ENCODE peak calls at places on chromosomes 7 and 10, in five cellular contexts. One of them, this sample, is unnamed. For H3K36me3 and H3K27me3, the result is how much of the 10 kb centered on the place peaks cover.

GRCh38 chr10:102335184-102335583 is 60.3 kb upstream of the NFKB2 start:
- DNase-seq in uterus: peak
- DNase-seq in heart right ventricle: peak
- DNase-seq in BE2C: no peak
- DNase-seq in HAP-1: no peak
- DNase-seq in this sample: no peak

GRCh38 chr10:68423522-68423921 is 16.4 kb upstream of the RUFY2 start:
- DNase-seq in uterus: no peak
- DNase-seq in heart right ventricle: no peak
- DNase-seq in BE2C: no peak
- DNase-seq in HAP-1: no peak
- DNase-seq in this sample: no peak

GRCh38 chr7:27608776-27609495 is 53.7 kb downstream of the HIBADH start:
- DNase-seq in uterus: no peak
- DNase-seq in heart right ventricle: no peak
- DNase-seq in BE2C: no peak
- DNase-seq in HAP-1: no peak
- DNase-seq in this sample: no peak

GRCh38 chr10:47217123-47217522 is 82.9 kb upstream of the GDF10 start:
- DNase-seq in uterus: no peak
- DNase-seq in heart right ventricle: no peak
- DNase-seq in BE2C: no peak
- DNase-seq in HAP-1: no peak
- DNase-seq in this sample: no peak

GRCh38 chr7:30556854-30557644 is 37.6 kb upstream of the GARS1 start:
- DNase-seq in uterus: no peak
- DNase-seq in heart right ventricle: no peak
- DNase-seq in BE2C: no peak
- DNase-seq in HAP-1: peak
- DNase-seq in this sample: peak

GRCh38 chr7:55070271-55070743 is 51.5 kb downstream of the EGFR start:
- DNase-seq in uterus: no peak
- DNase-seq in heart right ventricle: no peak
- DNase-seq in BE2C: no peak
- DNase-seq in HAP-1: no peak
- DNase-seq in this sample: no peak

GRCh38 chr10:122273966-122274545 is 3.0 kb downstream of the BTBD16 start:
- DNase-seq in uterus: no peak
- DNase-seq in heart right ventricle: no peak
- DNase-seq in BE2C: no peak
- DNase-seq in HAP-1: no peak
- DNase-seq in this sample: no peak

GRCh38 chr7:13742126-13742525 is 247.3 kb downstream of the ETV1 start:
- DNase-seq in uterus: no peak
- DNase-seq in heart right ventricle: no peak
- DNase-seq in BE2C: no peak
- DNase-seq in HAP-1: no peak
- DNase-seq in this sample: no peak

GRCh38 chr7:157392256-157393037 is 55.6 kb downstream of the DNAJB6 start:
- DNase-seq in uterus: no peak
- DNase-seq in heart right ventricle: no peak
- DNase-seq in BE2C: no peak
- DNase-seq in HAP-1: no peak
- DNase-seq in this sample: no peak

GRCh38 chr10:9709849-9710248 is 1307.8 kb upstream of the CELF2 start:
- DNase-seq in uterus: no peak
- DNase-seq in heart right ventricle: no peak
- DNase-seq in BE2C: no peak
- DNase-seq in HAP-1: no peak
- DNase-seq in this sample: no peak

GRCh38 chr10:6843477-6843876 is 263.4 kb upstream of the PRKCQ start:
- DNase-seq in uterus: no peak
- DNase-seq in heart right ventricle: no peak
- DNase-seq in BE2C: no peak
- DNase-seq in HAP-1: no peak
- DNase-seq in this sample: no peak

GRCh38 chr7:112411186-112411795 is 39.0 kb upstream of the IFRD1 start:
- DNase-seq in uterus: no peak
- DNase-seq in heart right ventricle: peak
- DNase-seq in BE2C: peak
- DNase-seq in HAP-1: peak
- DNase-seq in this sample: no peak

GRCh38 chr7:47484457-47484856 is 97.5 kb downstream of the TNS3 start:
- DNase-seq in uterus: no peak
- DNase-seq in heart right ventricle: no peak
- DNase-seq in BE2C: no peak
- DNase-seq in HAP-1: no peak
- DNase-seq in this sample: no peak

GRCh38 chr10:58157076-58157766 is 110.5 kb downstream of the IPMK start:
- DNase-seq in uterus: no peak
- DNase-seq in heart right ventricle: no peak
- DNase-seq in BE2C: peak
- DNase-seq in HAP-1: no peak
- DNase-seq in this sample: no peak

GRCh38 chr10:305034-305433 is 169.8 kb downstream of the ZMYND11 start:
- DNase-seq in uterus: no peak
- DNase-seq in heart right ventricle: no peak
- DNase-seq in BE2C: no peak
- DNase-seq in HAP-1: no peak
- DNase-seq in this sample: no peak

GRCh38 chr7:106114735-106115383 is 2.7 kb upstream of the SYPL1 start:
- DNase-seq in uterus: no peak
- DNase-seq in heart right ventricle: no peak
- DNase-seq in BE2C: no peak
- DNase-seq in HAP-1: no peak
- DNase-seq in this sample: no peak

GRCh38 chr7:105759670-105760548 is 116.5 kb downstream of the ATXN7L1 start:
- DNase-seq in uterus: peak
- DNase-seq in heart right ventricle: peak
- DNase-seq in BE2C: peak
- DNase-seq in HAP-1: peak
- DNase-seq in this sample: no peak

GRCh38 chr7:21603972-21604749 is 61.3 kb downstream of the DNAH11 start:
- DNase-seq in uterus: no peak
- DNase-seq in heart right ventricle: no peak
- DNase-seq in BE2C: no peak
- DNase-seq in HAP-1: no peak
- DNase-seq in this sample: no peak

GRCh38 chr7:44486693-44487092 is 3.8 kb downstream of the NUDCD3 start:
- DNase-seq in uterus: no peak
- DNase-seq in heart right ventricle: no peak
- DNase-seq in BE2C: no peak
- DNase-seq in HAP-1: no peak
- DNase-seq in this sample: peak

GRCh38 chr10:114703377-114704125 is 45.5 kb upstream of the ABLIM1 start:
- DNase-seq in uterus: no peak
- DNase-seq in heart right ventricle: no peak
- DNase-seq in BE2C: peak
- DNase-seq in HAP-1: peak
- DNase-seq in this sample: peak

GRCh38 chr7:142250705-142251104 is 7.2 kb downstream of the PRSS58 start:
- DNase-seq in uterus: no peak
- DNase-seq in heart right ventricle: no peak
- DNase-seq in BE2C: no peak
- DNase-seq in HAP-1: no peak
- DNase-seq in this sample: no peak

GRCh38 chr7:42139751-42140150 is 97.3 kb downstream of the GLI3 start:
- DNase-seq in uterus: no peak
- DNase-seq in heart right ventricle: no peak
- DNase-seq in BE2C: no peak
- DNase-seq in HAP-1: no peak
- DNase-seq in this sample: no peak

GRCh38 chr7:88339195-88339922 is 32.7 kb upstream of the STEAP4 start:
- DNase-seq in uterus: no peak
- DNase-seq in heart right ventricle: no peak
- DNase-seq in BE2C: no peak
- DNase-seq in HAP-1: no peak
- DNase-seq in this sample: no peak

GRCh38 chr10:130399425-130399950 is 263.3 kb downstream of the GLRX3 start:
- DNase-seq in uterus: no peak
- DNase-seq in heart right ventricle: no peak
- DNase-seq in BE2C: no peak
- DNase-seq in HAP-1: no peak
- DNase-seq in this sample: no peak

GRCh38 chr7:31933481-31933880 is 136.7 kb downstream of the PDE1C start:
- DNase-seq in uterus: no peak
- DNase-seq in heart right ventricle: no peak
- DNase-seq in BE2C: no peak
- DNase-seq in HAP-1: no peak
- DNase-seq in this sample: no peak

GRCh38 chr7:129530881-129531391 is 28.6 kb downstream of the SMKR1 start:
- DNase-seq in uterus: no peak
- DNase-seq in heart right ventricle: no peak
- DNase-seq in BE2C: no peak
- DNase-seq in HAP-1: no peak
- DNase-seq in this sample: no peak
- H3K4me3 ChIP-seq in uterus: no peak
- H3K4me3 ChIP-seq in heart right ventricle: no peak
- H3K4me3 ChIP-seq in BE2C: no peak
- H3K4me3 ChIP-seq in HAP-1: no peak
- H3K4me3 ChIP-seq in this sample: no peak

GRCh38 chr10:14909101-14909500 is 30.4 kb downstream of the SUV39H2 start:
- DNase-seq in uterus: no peak
- DNase-seq in heart right ventricle: no peak
- DNase-seq in BE2C: no peak
- DNase-seq in HAP-1: no peak
- DNase-seq in this sample: no peak
- H3K36me3 ChIP-seq in uterus: under half
- H3K36me3 ChIP-seq in heart right ventricle: under half
- H3K36me3 ChIP-seq in BE2C: half or more
- H3K36me3 ChIP-seq in HAP-1: half or more
- H3K36me3 ChIP-seq in this sample: under half

DNA sequence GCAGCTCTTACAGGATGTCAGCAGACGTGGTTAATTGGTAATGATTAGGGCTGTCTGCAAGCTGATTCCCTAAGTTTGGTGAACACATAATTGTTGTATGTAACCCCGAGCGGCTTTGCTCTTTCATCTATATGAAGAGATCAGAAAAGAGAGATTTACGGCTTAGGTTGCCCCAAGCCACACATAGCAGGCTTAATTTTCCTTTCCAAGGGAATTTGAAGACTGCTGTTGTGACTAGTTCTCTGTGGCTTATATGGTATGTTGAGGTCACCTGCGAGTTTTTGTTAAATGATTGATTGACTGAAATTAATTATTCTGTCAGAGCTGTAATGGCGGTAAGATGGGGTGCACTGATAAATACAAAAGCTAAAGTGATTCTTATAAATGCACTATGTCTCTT is 759.4 kb downstream of the LRMDA start:
- DNase-seq in uterus: no peak
- DNase-seq in heart right ventricle: no peak
- DNase-seq in BE2C: no peak
- DNase-seq in HAP-1: no peak
- DNase-seq in this sample: no peak
- H3K27me3 ChIP-seq in uterus: under half
- H3K27me3 ChIP-seq in heart right ventricle: under half
- H3K27me3 ChIP-seq in BE2C: under half
- H3K27me3 ChIP-seq in HAP-1: under half
- H3K27me3 ChIP-seq in this sample: under half

DNA sequence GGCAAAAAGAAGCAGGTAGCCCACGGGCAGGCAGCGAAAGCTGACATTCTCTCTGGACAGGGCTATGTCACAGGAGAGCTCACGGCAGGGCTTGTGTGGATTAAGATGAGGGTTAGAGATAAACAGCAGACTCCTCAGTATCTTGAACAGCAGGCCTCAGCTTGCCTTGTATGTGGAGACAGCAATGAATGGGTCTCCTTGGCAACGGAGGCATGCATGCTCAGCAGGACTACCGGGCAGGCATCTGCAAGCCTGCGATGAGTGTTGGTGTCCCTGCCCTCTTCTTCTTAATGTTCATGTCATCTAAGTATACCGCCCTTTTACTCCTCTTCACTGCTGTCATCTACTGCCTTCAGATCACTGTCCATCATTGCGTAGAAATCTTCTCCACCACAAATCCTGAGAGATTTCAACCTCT is 81.9 kb upstream of the C1GALT1 start:
- DNase-seq in uterus: no peak
- DNase-seq in heart right ventricle: no peak
- DNase-seq in BE2C: peak
- DNase-seq in HAP-1: no peak
- DNase-seq in this sample: peak
- H3K4me3 ChIP-seq in uterus: no peak
- H3K4me3 ChIP-seq in heart right ventricle: no peak
- H3K4me3 ChIP-seq in BE2C: no peak
- H3K4me3 ChIP-seq in HAP-1: no peak
- H3K4me3 ChIP-seq in this sample: no peak

This sample was measured in H7.